ENCODE peak calls at places on chromosomes 11 and 22, in seven cellular contexts. A is Peyer's patch; U is heart right ventricle; L is K562; F is upper lobe of left lung; R is astrocyte; K is CD8-positive, alpha-beta memory T cell. M is an unnamed sample.
A peak's percentile ranks its signal among the peaks of the same experiment; 100 is the strongest.

GRCh38 chr11:17748761-17749721 is 14.5 kb downstream of the KCNC1 start:
- DNase-seq in A (no peak), U (no peak), L (no peak), F (no peak), R (no peak), K (no peak), M (no peak)

GRCh38 chr11:116590844-116591575 is 181.8 kb downstream of the BUD13 start:
- DNase-seq in A (no peak), U (no peak), L (no peak), F (no peak), R (no peak), K (no peak), M (no peak)

GRCh38 chr11:132099692-132100091 is 729.3 kb downstream of the NTM start:
- DNase-seq in A (no peak), U (peak; percentile 21), L (peak; percentile 1), F (no peak), R (no peak), K (no peak), M (no peak)

GRCh38 chr11:38824573-38824972 is 2226.5 kb upstream of the RAG2 start:
- DNase-seq in A (no peak), U (no peak), L (peak; percentile 3), F (no peak), R (no peak), K (no peak), M (no peak)

GRCh38 chr22:47260551-47260950 is 498.1 kb downstream of the TBC1D22A start:
- DNase-seq in A (no peak), U (no peak), L (no peak), F (no peak), R (no peak), K (no peak), M (no peak)

GRCh38 chr11:33564856-33565453 is 135.7 kb downstream of the C11orf91 start:
- DNase-seq in A (no peak), U (no peak), L (no peak), F (no peak), R (no peak), K (no peak), M (no peak)

GRCh38 chr22:38327805-38328204 is 10.6 kb upstream of the CSNK1E start:
- DNase-seq in A (no peak), U (no peak), L (no peak), F (no peak), R (peak; percentile 66), K (no peak), M (no peak)

GRCh38 chr22:40190501-40190900 is 12.8 kb downstream of the TNRC6B start:
- DNase-seq in A (no peak), U (peak; percentile 36), L (peak; percentile 91), F (no peak), R (no peak), K (no peak), M (no peak)

GRCh38 chr11:76524919-76525318 is 80.1 kb downstream of the EMSY start:
- DNase-seq in A (no peak), U (no peak), L (no peak), F (peak; percentile 23), R (peak; percentile 61), K (no peak), M (no peak)

GRCh38 chr22:49678137-49678841 is 149.4 kb downstream of the BRD1 start:
- DNase-seq in A (no peak), U (no peak), L (no peak), F (no peak), R (no peak), K (no peak), M (no peak)

GRCh38 chr11:78654866-78655265 is 80.2 kb upstream of the NARS2 start:
- DNase-seq in A (no peak), U (no peak), L (no peak), F (no peak), R (no peak), K (no peak), M (no peak)

GRCh38 chr22:32476286-32476685 is 1.7 kb downstream of the FBXO7 start:
- DNase-seq in A (no peak), U (no peak), L (no peak), F (no peak), R (no peak), K (no peak), M (no peak)

GRCh38 chr11:83480251-83480650 is 194.1 kb upstream of the CCDC90B start:
- DNase-seq in A (no peak), U (no peak), L (no peak), F (no peak), R (no peak), K (no peak), M (no peak)

GRCh38 chr11:124198852-124199389 is 15.8 kb downstream of the OR10D3 start:
- DNase-seq in A (no peak), U (no peak), L (no peak), F (no peak), R (no peak), K (no peak), M (no peak)

GRCh38 chr11:31995525-31996123 is 95.2 kb upstream of the RCN1 start:
- DNase-seq in A (no peak), U (no peak), L (no peak), F (no peak), R (no peak), K (no peak), M (no peak)

GRCh38 chr11:69101100-69101791 is 52.5 kb downstream of the TPCN2 start:
- DNase-seq in A (peak; percentile 56), U (peak; percentile 78), L (peak; percentile 51), F (peak; percentile 91), R (peak; percentile 36), K (peak; percentile 55), M (peak; percentile 81)

GRCh38 chr11:11265320-11265719 is 87.7 kb downstream of the CSNK2A3 start:
- DNase-seq in A (no peak), U (no peak), L (no peak), F (no peak), R (no peak), K (no peak), M (no peak)

GRCh38 chr11:78820722-78821121 is 246.1 kb upstream of the NARS2 start:
- DNase-seq in A (no peak), U (no peak), L (no peak), F (no peak), R (no peak), K (no peak), M (no peak)

GRCh38 chr11:112368402-112368801 is 107.7 kb upstream of the PLET1 start:
- DNase-seq in A (no peak), U (no peak), L (no peak), F (no peak), R (no peak), K (no peak), M (no peak)

GRCh38 chr22:17842386-17842785 is 68.1 kb upstream of the BID start:
- DNase-seq in A (peak; percentile 55), U (no peak), L (no peak), F (no peak), R (no peak), K (peak; percentile 39), M (peak; percentile 64)

GRCh38 chr11:79864882-79865281 is 424.1 kb upstream of the TENM4 start:
- DNase-seq in A (no peak), U (no peak), L (no peak), F (peak; percentile 28), R (no peak), K (no peak), M (no peak)

GRCh38 chr11:79241842-79242241 is 199.0 kb downstream of the TENM4 start:
- DNase-seq in A (no peak), U (no peak), L (no peak), F (no peak), R (no peak), K (no peak), M (no peak)

GRCh38 chr11:61509058-61510029 is 795 bp downstream of the LRRC10B start:
- DNase-seq in A (no peak), U (peak; percentile 76), L (peak; percentile 83), F (peak; percentile 59), R (peak; percentile 54), K (peak; percentile 18), M (peak; percentile 72)
- H3K4me1 ChIP-seq in A (no peaks in the 10 kb centered on the region), U (peaks cover 21% of the 10 kb centered on the region), L (peaks cover 25% of the 10 kb centered on the region), F (peaks cover 19% of the 10 kb centered on the region), R (peaks cover 3% of the 10 kb centered on the region), K (peaks cover 6% of the 10 kb centered on the region), M (peaks cover 10% of the 10 kb centered on the region)

DNA sequence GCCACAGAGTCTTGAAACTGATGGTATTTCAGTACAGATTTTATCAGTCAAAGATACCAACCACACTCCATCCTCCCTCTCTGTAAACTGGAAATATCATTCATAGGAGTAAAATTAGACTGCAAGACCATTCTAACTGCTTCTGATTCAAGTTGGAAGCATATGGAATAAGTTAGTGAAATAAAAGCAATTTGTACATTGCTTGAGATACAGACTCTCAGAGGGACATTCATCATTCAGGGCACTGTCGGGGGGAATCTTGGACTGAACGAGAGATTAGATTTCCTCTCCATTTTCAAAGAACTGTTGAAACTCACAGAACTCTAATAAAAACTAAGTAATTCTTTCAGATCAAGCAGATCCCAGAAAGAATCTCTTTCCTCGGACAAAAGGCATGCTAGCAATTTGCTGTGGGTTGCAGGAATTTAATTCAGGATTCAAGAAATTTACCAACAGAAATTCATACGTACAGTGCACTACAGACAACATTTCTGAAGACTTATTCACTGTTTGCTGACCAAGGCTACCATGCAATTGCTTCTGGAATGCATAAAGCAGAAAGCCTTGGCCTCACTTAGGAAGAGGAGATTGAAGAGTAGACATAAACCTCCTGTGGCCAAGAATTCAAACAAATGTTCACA is 34.1 kb downstream of the PAMR1 start:
- DNase-seq in A (no peak), U (no peak), L (no peak), F (no peak), R (peak; percentile 98), K (no peak), M (no peak)
- H3K4me3 ChIP-seq in A (no peak overlapping the region), U (no peak overlapping the region), L (no peak overlapping the region), F (no peak overlapping the region), R (peak overlapping the region; percentile 2), K (no peak overlapping the region), M (no peak overlapping the region)

GRCh38 chr11:92140021-92140420 is 84.6 kb upstream of the FAT3 start:
- DNase-seq in A (no peak), U (no peak), L (no peak), F (no peak), R (no peak), K (no peak), M (no peak)

GRCh38 chr11:92141725-92142124 is 82.9 kb upstream of the FAT3 start:
- DNase-seq in A (no peak), U (no peak), L (no peak), F (no peak), R (no peak), K (no peak), M (no peak)

GRCh38 chr11:92136792-92137191 is 87.8 kb upstream of the FAT3 start:
- DNase-seq in A (no peak), U (no peak), L (peak; percentile 5), F (no peak), R (no peak), K (no peak), M (no peak)

GRCh38 chr11:92141159-92141558 is 83.5 kb upstream of the FAT3 start:
- DNase-seq in A (no peak), U (no peak), L (no peak), F (no peak), R (no peak), K (no peak), M (no peak)
- H3K27me3 ChIP-seq in A (no peaks in the 10 kb centered on the region), U (no peaks in the 10 kb centered on the region), L (no peaks in the 10 kb centered on the region), F (no peaks in the 10 kb centered on the region), R (no peaks in the 10 kb centered on the region), K (no peaks in the 10 kb centered on the region), M (no peaks in the 10 kb centered on the region)

DNA sequence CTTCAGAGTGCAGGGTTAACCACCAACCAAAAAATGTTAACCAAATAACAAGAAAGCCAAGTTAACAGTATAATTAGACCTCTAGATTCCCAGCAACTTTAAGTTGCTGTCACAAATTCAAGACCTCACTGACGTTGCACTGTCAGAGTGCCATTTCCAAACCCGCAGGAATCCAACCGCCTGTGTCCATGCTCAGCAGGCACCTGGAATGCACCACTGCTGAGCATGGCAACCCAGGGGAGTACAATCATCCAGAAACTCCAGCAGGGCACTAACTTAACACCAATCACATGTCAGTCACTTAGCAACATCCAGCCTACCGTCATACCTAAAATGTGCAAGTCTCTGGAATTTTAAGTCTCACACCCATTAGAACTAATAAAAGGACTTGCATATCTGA is 48.9 kb downstream of the SMCO4 start:
- DNase-seq in A (no peak), U (no peak), L (no peak), F (no peak), R (peak; percentile 92), K (no peak), M (no peak)
- H3K4me1 ChIP-seq in A (no peaks in the 10 kb centered on the region), U (no peaks in the 10 kb centered on the region), L (no peaks in the 10 kb centered on the region), F (no peaks in the 10 kb centered on the region), R (peaks cover 18% of the 10 kb centered on the region), K (no peaks in the 10 kb centered on the region), M (peaks cover 21% of the 10 kb centered on the region)

M was measured in pancreas.